ENCODE peak calls at places on chromosomes 16 and 17, in six cellular contexts. G, Q, Y, D, W and Z are unnamed samples.

GRCh38 chr17:57068222-57068658 is 16.8 kb upstream of the AKAP1 start:
- DNase-seq in G (no peak), Q (no peak), Y (no peak), D (no peak), W (peak; percentile 87), Z (no peak)

GRCh38 chr17:58513391-58513912 is 986 bp downstream of the MTMR4 start:
- DNase-seq in G (no peak), Q (no peak), Y (no peak), D (no peak), W (no peak), Z (no peak)

GRCh38 chr16:49353650-49354049 is 20.0 kb upstream of the C16orf78 start:
- DNase-seq in G (peak; percentile 5), Q (no peak), Y (no peak), D (no peak), W (no peak), Z (no peak)

GRCh38 chr16:85164838-85165516 is 52.7 kb upstream of the CIBAR2 start:
- DNase-seq in G (no peak), Q (peak; percentile 43), Y (no peak), D (no peak), W (no peak), Z (no peak)

GRCh38 chr16:70775399-70775798 is 25.6 kb downstream of the VAC14 start:
- DNase-seq in G (no peak), Q (no peak), Y (no peak), D (no peak), W (no peak), Z (no peak)

GRCh38 chr17:62780273-62780672 is 27.8 kb downstream of the MARCHF10 start:
- DNase-seq in G (no peak), Q (no peak), Y (no peak), D (no peak), W (peak; percentile 40), Z (no peak)

GRCh38 chr17:76383645-76384221 is 676 bp upstream of the SPHK1 start:
- DNase-seq in G (peak; percentile 60), Q (peak; percentile 60), Y (no peak), D (peak; percentile 58), W (peak; percentile 89), Z (no peak)

GRCh38 chr17:79217473-79218135 is 143.0 kb downstream of the ENGASE start:
- DNase-seq in G (no peak), Q (no peak), Y (no peak), D (no peak), W (no peak), Z (no peak)

GRCh38 chr16:1300664-1301476 is 8.6 kb upstream of the UBE2I start:
- DNase-seq in G (peak; percentile 59), Q (peak; percentile 34), Y (no peak), D (peak; percentile 32), W (peak; percentile 95), Z (no peak)

GRCh38 chr16:70476272-70477020 is 22.1 kb downstream of the FCSK start:
- DNase-seq in G (peak; percentile 65), Q (peak; percentile 77), Y (peak; percentile 23), D (peak; percentile 67), W (no peak), Z (peak; percentile 35)

GRCh38 chr16:19601083-19601976 is 45.8 kb downstream of the VPS35L start:
- DNase-seq in G (peak; percentile 64), Q (peak; percentile 49), Y (no peak), D (peak; percentile 72), W (peak; percentile 78), Z (no peak)

GRCh38 chr17:60695960-60696359 is 18.3 kb downstream of the BCAS3 start:
- DNase-seq in G (no peak), Q (peak; percentile 22), Y (no peak), D (peak; percentile 17), W (peak; percentile 5), Z (no peak)

GRCh38 chr17:31588034-31588433 is 196.6 kb downstream of the RAB11FIP4 start:
- DNase-seq in G (no peak), Q (no peak), Y (no peak), D (no peak), W (no peak), Z (no peak)

GRCh38 chr17:73566905-73567782 is 77.1 kb downstream of the SDK2 start:
- DNase-seq in G (no peak), Q (no peak), Y (no peak), D (no peak), W (peak; percentile 87), Z (no peak)

GRCh38 chr17:43216762-43217613 is 5.3 kb downstream of the TMEM106A start:
- DNase-seq in G (no peak), Q (no peak), Y (no peak), D (no peak), W (no peak), Z (no peak)

GRCh38 chr17:9056566-9056965 is 35.3 kb downstream of the NTN1 start:
- DNase-seq in G (no peak), Q (no peak), Y (no peak), D (no peak), W (peak; percentile 43), Z (no peak)

GRCh38 chr17:78257810-78258322 is 26.4 kb downstream of the TMEM235 start:
- DNase-seq in G (peak; percentile 87), Q (no peak), Y (no peak), D (no peak), W (peak; percentile 79), Z (no peak)

GRCh38 chr16:86865866-86866675 is 287.7 kb downstream of the FOXL1 start:
- DNase-seq in G (peak; percentile 20), Q (peak; percentile 28), Y (no peak), D (no peak), W (no peak), Z (no peak)

GRCh38 chr16:75225092-75225491 is 6.3 kb downstream of the CTRB1 start:
- DNase-seq in G (no peak), Q (no peak), Y (no peak), D (no peak), W (no peak), Z (no peak)

GRCh38 chr16:28494141-28494851 is at the start of gene APOBR:
- DNase-seq in G (no peak), Q (no peak), Y (no peak), D (no peak), W (no peak), Z (no peak)

GRCh38 chr17:13953871-13954270 is 115.4 kb upstream of the COX10 start:
- DNase-seq in G (peak; percentile 53), Q (peak; percentile 70), Y (peak; percentile 37), D (peak; percentile 33), W (no peak), Z (no peak)

GRCh38 chr16:30346286-30346685 is 8.8 kb downstream of the CD2BP2 start:
- DNase-seq in G (no peak), Q (no peak), Y (no peak), D (no peak), W (no peak), Z (no peak)

GRCh38 chr17:9028171-9028570 is 6.9 kb downstream of the NTN1 start:
- DNase-seq in G (no peak), Q (no peak), Y (no peak), D (no peak), W (peak; percentile 66), Z (no peak)

GRCh38 chr17:65918921-65919546 is 272.9 kb downstream of the CEP112 start:
- DNase-seq in G (peak; percentile 35), Q (peak; percentile 8), Y (no peak), D (peak; percentile 38), W (no peak), Z (no peak)

GRCh38 chr16:1057252-1057932 is 15.2 kb upstream of the SSTR5 start:
- DNase-seq in G (peak; percentile 22), Q (no peak), Y (no peak), D (peak; percentile 4), W (peak; percentile 88), Z (no peak)

GRCh38 chr16:24013733-24014645 is 178.2 kb downstream of the PRKCB start:
- DNase-seq in G (no peak), Q (no peak), Y (no peak), D (no peak), W (no peak), Z (no peak)

GRCh38 chr16:78249056-78249455 is 149.6 kb downstream of the WWOX start:
- DNase-seq in G (no peak), Q (no peak), Y (no peak), D (no peak), W (peak; percentile 85), Z (no peak)

GRCh38 chr16:28100810-28101532 is 37.5 kb upstream of the GSG1L start:
- DNase-seq in G (no peak), Q (no peak), Y (no peak), D (no peak), W (no peak), Z (no peak)

GRCh38 chr16:1458336-1458976 is 14.1 kb upstream of the CCDC154 start:
- DNase-seq in G (no peak), Q (peak; percentile 66), Y (no peak), D (no peak), W (no peak), Z (peak; percentile 16)

DNA sequence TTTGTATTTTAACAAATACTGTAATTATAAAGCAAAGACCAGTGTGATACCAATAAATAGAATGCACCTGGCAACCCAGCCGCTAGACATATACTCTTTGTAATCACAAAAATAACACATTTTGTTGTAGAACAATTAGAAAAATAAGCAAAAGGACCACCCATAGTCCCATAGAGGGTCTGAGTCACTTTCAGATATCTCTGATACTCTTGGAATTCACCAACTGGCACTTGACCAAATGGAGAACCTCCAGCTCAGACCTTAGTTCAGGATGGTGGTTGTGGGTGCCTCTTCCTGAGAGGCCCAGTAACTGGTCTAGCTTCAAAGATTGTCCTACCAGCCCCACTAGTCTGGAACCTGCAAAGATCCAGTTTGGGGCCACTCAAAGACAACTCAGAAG is 789 bp upstream of the TERF2 start:
- DNase-seq in G (no peak), Q (no peak), Y (no peak), D (peak; percentile 50), W (peak; percentile 20), Z (no peak)
- H3K4me3 ChIP-seq in G (no peak overlapping the region), Q (no peak overlapping the region), Y (no peak overlapping the region), D (no peak overlapping the region), W (no peak overlapping the region), Z (no peak overlapping the region)

DNA sequence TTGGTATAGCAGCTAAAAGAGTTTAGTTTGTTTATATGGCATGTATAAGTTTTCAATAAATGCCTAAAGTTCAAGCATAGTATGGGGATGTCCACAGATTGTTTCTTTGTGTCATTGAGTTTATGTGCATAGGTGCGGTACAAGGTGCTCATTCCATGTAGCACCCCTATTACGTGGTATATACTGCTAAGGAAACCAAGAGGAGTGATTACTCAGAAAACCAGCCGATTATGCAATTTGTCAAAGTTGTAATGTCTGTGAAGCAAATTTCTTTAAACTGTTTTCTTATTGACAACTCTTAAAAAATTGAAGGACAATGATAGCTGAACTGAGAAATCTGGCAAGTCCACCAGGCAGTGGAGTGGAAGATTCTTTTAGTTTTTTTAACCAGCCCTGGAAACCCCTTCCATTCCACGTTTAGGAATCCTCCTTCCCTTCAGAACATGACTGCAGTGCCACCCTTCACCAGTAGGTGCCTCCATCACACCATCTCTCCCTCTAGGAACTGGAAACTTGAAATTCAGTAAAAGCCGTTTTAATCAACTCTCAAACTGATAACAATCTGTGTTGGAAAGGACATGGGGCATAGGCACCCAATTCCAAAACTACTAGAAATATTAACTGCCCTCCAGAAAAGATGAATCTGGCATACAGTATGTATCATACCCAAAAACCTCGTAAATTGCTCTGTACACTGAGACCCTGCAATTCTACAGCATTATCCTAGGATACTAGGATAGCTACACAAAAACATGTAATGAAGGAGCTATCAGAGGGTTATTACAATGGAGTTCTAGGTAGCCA is 43.5 kb downstream of the REXO5 start:
- DNase-seq in G (peak; percentile 76), Q (peak; percentile 62), Y (peak; percentile 11), D (peak; percentile 84), W (peak; percentile 89), Z (no peak)
- H3K4me3 ChIP-seq in G (no peak overlapping the region), Q (no peak overlapping the region), Y (no peak overlapping the region), D (no peak overlapping the region), W (no peak overlapping the region), Z (no peak overlapping the region)

GRCh38 chr16:89114159-89114981 is 20.7 kb downstream of the ACSF3 start:
- DNase-seq in G (peak; percentile 10), Q (peak; percentile 38), Y (no peak), D (no peak), W (peak; percentile 73), Z (no peak)
- H3K4me3 ChIP-seq in G (no peak overlapping the region), Q (no peak overlapping the region), Y (no peak overlapping the region), D (no peak overlapping the region), W (no peak overlapping the region), Z (no peak overlapping the region)

GRCh38 chr16:89923640-89924297 is 627 bp downstream of the TUBB3 start:
- DNase-seq in G (no peak), Q (no peak), Y (no peak), D (no peak), W (peak; percentile 85), Z (no peak)
- H3K4me3 ChIP-seq in G (peak overlapping the region; percentile 85), Q (peak overlapping the region; percentile 73), Y (peak overlapping the region; percentile 94), D (peak overlapping the region; percentile 82), W (peak overlapping the region; percentile 84), Z (peak overlapping the region; percentile 91)